ENCODE peak calls at places on chromosomes 1 and 21, in ten cellular contexts. O, Q, Y, H, V, B, L, W, A and S are unnamed samples. For H3K9me3 and H3K4me1, the result is how much of the 10 kb centered on the place peaks cover.

GRCh38 chr1:101153692-101154091 is 83.1 kb upstream of the S1PR1 start:
- DNase-seq in O (no peak), Q (no peak), Y (no peak), H (no peak), V (no peak), B (no peak), L (no peak), W (no peak), A (no peak), S (no peak)

GRCh38 chr21:21612446-21612845 is 614.2 kb downstream of the NCAM2 start:
- DNase-seq in O (peak), Q (no peak), Y (no peak), H (no peak), V (no peak), B (no peak), L (peak), W (no peak), A (no peak), S (no peak)

GRCh38 chr1:150537732-150538684 is 11.2 kb upstream of the ADAMTSL4 start:
- DNase-seq in O (peak), Q (no peak), Y (no peak), H (no peak), V (peak), B (no peak), L (peak), W (no peak), A (no peak), S (no peak)

GRCh38 chr1:32414186-32414886 is 20.1 kb upstream of the BSDC1 start:
- DNase-seq in O (no peak), Q (no peak), Y (no peak), H (no peak), V (no peak), B (no peak), L (no peak), W (no peak), A (no peak), S (no peak)

GRCh38 chr1:169915150-169915549 is 21.5 kb upstream of the SCYL3 start:
- DNase-seq in O (no peak), Q (no peak), Y (no peak), H (no peak), V (no peak), B (no peak), L (no peak), W (no peak), A (no peak), S (no peak)

GRCh38 chr1:54851406-54851805 is 35.6 kb downstream of the DHCR24 start:
- DNase-seq in O (no peak), Q (no peak), Y (no peak), H (no peak), V (no peak), B (no peak), L (no peak), W (no peak), A (no peak), S (no peak)

GRCh38 chr1:55155522-55155921 is 59.6 kb downstream of the USP24 start:
- DNase-seq in O (no peak), Q (no peak), Y (no peak), H (no peak), V (no peak), B (peak), L (peak), W (peak), A (peak), S (no peak)

GRCh38 chr21:45554477-45555175 is 12.4 kb upstream of the SLC19A1 start:
- DNase-seq in O (peak), Q (peak), Y (peak), H (peak), V (peak), B (peak), L (peak), W (peak), A (peak), S (no peak)

GRCh38 chr1:212368073-212368484 is 46.6 kb downstream of the PACC1 start:
- DNase-seq in O (peak), Q (no peak), Y (peak), H (peak), V (no peak), B (peak), L (peak), W (peak), A (peak), S (no peak)

GRCh38 chr1:58883888-58884482 is 100.1 kb upstream of the JUN start:
- DNase-seq in O (no peak), Q (no peak), Y (no peak), H (no peak), V (no peak), B (no peak), L (peak), W (no peak), A (no peak), S (no peak)

GRCh38 chr1:80462006-80462405 is 1338.7 kb upstream of the ADGRL2 start:
- DNase-seq in O (no peak), Q (no peak), Y (no peak), H (no peak), V (no peak), B (no peak), L (no peak), W (no peak), A (no peak), S (no peak)

DNA sequence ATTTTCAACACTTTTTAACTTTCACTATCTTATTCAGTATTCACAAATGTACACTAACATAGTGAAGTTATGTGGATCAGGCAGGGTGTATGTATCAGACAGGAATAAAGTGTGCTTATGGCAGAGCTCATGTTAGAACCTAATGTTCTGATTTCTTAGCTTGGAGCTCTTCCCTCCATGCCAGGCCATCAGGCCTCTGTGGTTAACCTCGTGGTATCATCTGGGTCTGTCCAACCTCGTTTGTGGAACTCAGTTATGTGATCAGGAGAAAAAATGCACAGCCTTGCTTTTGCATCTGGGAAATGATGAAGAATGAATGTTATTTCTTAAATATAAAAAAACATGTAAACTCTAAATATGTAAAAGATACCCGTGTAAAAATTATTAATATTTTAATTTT is 86.9 kb downstream of the MPZL1 start:
- DNase-seq in O (no peak), Q (no peak), Y (no peak), H (no peak), V (no peak), B (no peak), L (peak), W (no peak), A (no peak), S (no peak)
- H3K9me3 ChIP-seq in O (under half), Q (under half), Y (under half), H (under half), V (under half), B (under half), L (under half), W (under half), A (under half), S (under half)

GRCh38 chr1:184482113-184482512 is 95.3 kb downstream of the C1orf21 start:
- DNase-seq in O (peak), Q (no peak), Y (no peak), H (no peak), V (peak), B (peak), L (peak), W (peak), A (peak), S (no peak)
- H3K27ac ChIP-seq in O (no peak), Q (peak), Y (no peak), H (no peak), V (peak), B (peak), L (no peak), W (peak), A (no peak), S (peak)

GRCh38 chr1:172907834-172908326 is 142.9 kb downstream of the TNFSF18 start:
- DNase-seq in O (no peak), Q (no peak), Y (no peak), H (no peak), V (no peak), B (no peak), L (no peak), W (no peak), A (no peak), S (no peak)
- H3K4me1 ChIP-seq in O (under half), Q (under half), Y (under half), H (under half), V (under half), B (under half), L (under half), W (under half), A (under half), S (under half)

DNA sequence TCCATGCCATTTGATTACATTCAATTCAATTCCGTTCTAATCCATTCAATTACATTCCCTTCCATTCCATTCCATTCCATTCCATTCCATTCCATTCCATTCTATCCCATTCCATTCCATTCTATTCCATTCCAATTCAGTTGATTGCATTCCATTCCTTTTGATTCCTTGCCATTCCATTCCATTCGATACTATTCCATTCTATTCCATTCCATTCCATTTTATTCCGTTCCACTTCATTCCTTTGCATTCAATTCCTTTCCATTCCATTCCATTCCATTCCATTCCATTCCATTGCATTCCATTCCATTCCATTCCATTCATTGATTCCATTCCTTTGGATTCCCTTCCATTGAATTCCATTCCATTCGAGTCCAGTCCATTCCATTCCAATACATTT is 2574.0 kb upstream of the TPTE start:
- DNase-seq in O (no peak), Q (no peak), Y (no peak), H (no peak), V (no peak), B (no peak), L (no peak), W (no peak), A (no peak), S (no peak)
- H3K9me3 ChIP-seq in O (half or more), Q (half or more), Y (half or more), H (half or more), V (under half), B (under half), L (half or more), W (under half), A (under half), S (half or more)